ENCODE peak calls at places on chromosomes 11 and 22, in seven cellular contexts. P is cardiac muscle cell; S is CD4-positive, alpha-beta T cell; A is psoas muscle; R is transverse colon; Z is OCI-LY7; N is upper lobe of right lung. X is an unnamed sample.
A peak's percentile ranks its signal among the peaks of the same experiment; 100 is the strongest.

GRCh38 chr11:73195191-73196007 is 22.7 kb upstream of the P2RY2 start:
- DNase-seq in S (no peak), R (peak; percentile 60), P (no peak), N (no peak), A (peak; percentile 17), Z (no peak), X (no peak)

GRCh38 chr11:5937868-5938602 is 4.0 kb upstream of the OR56A3 start:
- DNase-seq in N (no peak), P (no peak), Z (no peak), A (no peak), S (no peak), R (no peak), X (no peak)

GRCh38 chr22:50049299-50050195 is 8.6 kb downstream of the TTLL8 start:
- DNase-seq in R (no peak), N (no peak), Z (no peak), A (no peak), P (no peak), S (no peak), X (no peak)

GRCh38 chr11:70881948-70882715 is 370.2 kb downstream of the SHANK2 start:
- DNase-seq in S (no peak), P (no peak), Z (no peak), A (no peak), R (no peak), N (no peak), X (no peak)

GRCh38 chr11:113363406-113363805 is 24.2 kb upstream of the ANKK1 start:
- DNase-seq in A (no peak), N (no peak), Z (no peak), P (no peak), S (no peak), R (no peak), X (no peak)

GRCh38 chr22:50530280-50530856 is 556 bp upstream of the TYMP start:
- DNase-seq in A (peak; percentile 92), P (peak; percentile 94), R (peak; percentile 88), S (no peak), N (peak; percentile 96), Z (peak; percentile 78), X (peak; percentile 87)

GRCh38 chr11:108616549-108616948 is 23.0 kb upstream of the EXPH5 start:
- DNase-seq in P (peak; percentile 69), S (no peak), R (no peak), A (no peak), N (no peak), Z (no peak), X (no peak)

GRCh38 chr11:22276535-22276934 is 61.6 kb upstream of the SLC17A6 start:
- DNase-seq in P (no peak), N (no peak), R (no peak), S (no peak), A (no peak), Z (no peak), X (no peak)

GRCh38 chr22:19723165-19723989 is at the start of gene GP1BB:
- DNase-seq in A (no peak), P (peak; percentile 32), S (no peak), N (no peak), R (peak; percentile 37), Z (no peak), X (peak; percentile 67)

GRCh38 chr11:114134870-114135269 is 75.4 kb downstream of the ZBTB16 start:
- DNase-seq in R (peak; percentile 18), A (no peak), P (peak; percentile 96), Z (no peak), N (no peak), S (no peak), X (no peak)

GRCh38 chr22:27259390-27259789 is 542.2 kb downstream of the MN1 start:
- DNase-seq in P (no peak), A (no peak), S (no peak), Z (no peak), R (no peak), N (no peak), X (no peak)

GRCh38 chr22:39724390-39724789 is 153.8 kb downstream of the CACNA1I start:
- DNase-seq in S (no peak), R (no peak), Z (peak; percentile 22), A (no peak), N (no peak), P (no peak), X (no peak)

GRCh38 chr11:11569936-11570491 is 51.8 kb downstream of the GALNT18 start:
- DNase-seq in R (peak; percentile 33), A (peak; percentile 72), S (no peak), P (peak; percentile 53), Z (no peak), N (peak; percentile 70), X (peak; percentile 75)

GRCh38 chr11:41786087-41786486 is 326.6 kb upstream of the LRRC4C start:
- DNase-seq in N (no peak), S (no peak), R (no peak), P (no peak), Z (no peak), A (no peak), X (no peak)

GRCh38 chr11:1202776-1203504 is 19.9 kb upstream of the MUC5B start:
- DNase-seq in P (peak; percentile 51), S (peak; percentile 49), R (peak; percentile 69), A (peak; percentile 76), N (peak; percentile 77), Z (peak; percentile 55), X (peak; percentile 49)

GRCh38 chr11:125069796-125070195 is 6.7 kb downstream of the SLC37A2 start:
- DNase-seq in P (peak; percentile 32), A (no peak), R (no peak), N (peak; percentile 62), Z (no peak), S (no peak), X (no peak)

GRCh38 chr11:86955674-86956522 is 703 bp upstream of the FZD4 start:
- DNase-seq in R (peak; percentile 85), A (peak; percentile 95), P (peak; percentile 89), Z (peak; percentile 21), S (no peak), N (peak; percentile 92), X (peak; percentile 90)

GRCh38 chr11:18106688-18107087 is 806 bp upstream of the SAAL1 start:
- DNase-seq in Z (no peak), A (no peak), N (no peak), P (no peak), S (no peak), R (no peak), X (no peak)

GRCh38 chr11:18100926-18101656 is 4.8 kb downstream of the SAAL1 start:
- DNase-seq in Z (peak; percentile 9), P (no peak), A (no peak), R (no peak), S (no peak), N (no peak), X (no peak)

GRCh38 chr11:18105802-18106574 is at the start of gene SAAL1:
- DNase-seq in Z (peak; percentile 93), A (peak; percentile 92), R (peak; percentile 90), P (peak; percentile 80), S (peak; percentile 90), N (peak; percentile 94), X (peak; percentile 87)

GRCh38 chr11:18108254-18108653 is 2.4 kb upstream of the SAAL1 start:
- DNase-seq in P (no peak), A (no peak), Z (no peak), R (no peak), S (no peak), N (no peak), X (no peak)

GRCh38 chr11:18105086-18105801 is 638 bp downstream of the SAAL1 start:
- DNase-seq in N (no peak), A (no peak), R (no peak), P (no peak), S (no peak), Z (no peak), X (no peak)
- H3K27ac ChIP-seq in N (peak overlapping the region; percentile 76), A (peak overlapping the region; percentile 73), R (peak overlapping the region; percentile 69), P (no peak overlapping the region), S (peak overlapping the region; percentile 43), Z (peak overlapping the region; percentile 33), X (peak overlapping the region; percentile 76)

DNA sequence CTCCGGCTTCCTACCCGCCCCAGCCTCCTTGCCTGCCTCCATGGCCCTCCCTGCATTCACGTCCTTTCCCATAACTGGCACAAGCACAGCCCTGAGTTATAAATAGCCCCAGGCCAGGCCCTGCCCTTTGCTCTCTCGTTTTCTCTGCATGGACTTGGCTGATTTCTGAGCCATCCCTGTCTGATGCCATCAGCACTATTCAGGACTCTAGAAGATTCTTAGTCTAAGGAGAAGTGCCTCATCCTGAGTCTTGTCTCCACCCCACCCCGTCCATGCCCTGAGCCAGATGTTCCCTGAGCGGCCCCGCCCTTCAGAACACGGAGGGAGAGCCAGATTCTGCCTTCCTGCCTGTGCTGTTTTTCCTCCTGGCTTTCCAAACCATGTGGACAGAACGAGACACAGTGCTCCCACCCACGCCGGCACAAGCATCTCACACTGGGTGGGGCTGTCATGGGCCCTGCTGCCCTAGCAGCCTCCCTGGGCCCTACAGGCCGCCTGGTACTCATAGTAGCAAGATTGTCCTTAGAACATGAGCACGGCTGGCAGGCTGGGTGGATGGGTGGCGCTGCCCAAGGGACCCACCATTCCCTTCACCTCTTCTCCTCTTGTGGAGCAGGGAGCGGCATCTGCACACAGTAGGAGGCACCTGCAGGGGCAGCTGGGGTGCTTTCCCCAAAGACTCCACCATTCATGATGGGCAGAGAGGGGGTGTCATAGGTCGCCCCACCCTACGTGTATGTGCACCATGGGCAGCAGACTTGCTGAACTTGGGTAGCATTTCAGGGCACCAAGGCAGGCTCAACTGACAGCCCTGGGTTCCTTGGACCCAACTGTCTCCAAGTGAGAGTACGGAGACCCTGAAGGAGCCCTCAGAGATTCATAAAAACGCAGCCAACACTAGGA is 76.9 kb downstream of the BCR start:
- DNase-seq in P (no peak), N (no peak), S (no peak), R (peak; percentile 64), Z (no peak), A (peak; percentile 78), X (peak; percentile 70)
- TF ChIP-seq CTCF in P (no peak), N (no peak), S (no peak), R (no peak), Z (no peak), A (no peak), X (no peak)

GRCh38 chr11:131913267-131913666 is 542.9 kb downstream of the NTM start:
- DNase-seq in N (no peak), R (no peak), S (no peak), P (no peak), A (no peak), Z (no peak), X (no peak)
- H3K27ac ChIP-seq in N (no peak overlapping the region), R (no peak overlapping the region), S (no peak overlapping the region), P (no peak overlapping the region), A (no peak overlapping the region), Z (no peak overlapping the region), X (no peak overlapping the region)

GRCh38 chr11:46475041-46475925 is 83.7 kb upstream of the CHRM4 start:
- DNase-seq in R (no peak), S (no peak), N (no peak), P (no peak), Z (no peak), A (no peak), X (no peak)

GRCh38 chr11:46475926-46476545 is 84.5 kb upstream of the CHRM4 start:
- DNase-seq in N (no peak), S (no peak), A (no peak), Z (no peak), R (no peak), P (no peak), X (no peak)

GRCh38 chr11:46477136-46477535 is 85.6 kb upstream of the CHRM4 start:
- DNase-seq in P (no peak), R (no peak), N (no peak), S (no peak), A (no peak), Z (no peak), X (no peak)

GRCh38 chr11:46471943-46472661 is 80.5 kb upstream of the CHRM4 start:
- DNase-seq in P (no peak), S (no peak), Z (no peak), R (no peak), A (no peak), N (no peak), X (no peak)

DNA sequence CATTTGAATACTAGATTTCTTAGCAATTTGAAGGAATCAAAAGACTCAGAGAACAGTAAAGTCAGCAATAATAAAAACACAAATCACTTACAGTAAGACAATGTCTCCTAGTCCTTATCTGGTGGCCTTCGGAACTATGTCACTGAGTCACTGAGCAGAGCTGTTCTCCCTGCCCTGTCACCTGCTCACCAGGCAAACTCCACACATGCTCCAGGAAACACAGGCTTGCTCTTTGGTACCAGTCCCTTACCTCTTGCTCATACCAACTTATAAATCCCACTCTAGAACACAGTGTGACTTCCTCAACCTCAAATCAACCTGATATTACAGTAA is 81.1 kb upstream of the CHRM4 start:
- DNase-seq in P (no peak), N (no peak), Z (no peak), R (peak; percentile 57), A (no peak), S (no peak), X (no peak)
- TF ChIP-seq CTCF in P (no peak), N (no peak), Z (no peak), R (no peak), A (no peak), S (no peak), X (no peak)